ENCODE peak calls at places on chromosomes 1 and 21, in eight cellular contexts. M is brain microvascular endothelial cell, G is endothelial cell, O is ovary, I is uterus, S is psoas muscle, U is fibroblast of mammary gland, V is neural progenitor cell. J is an unnamed sample.

GRCh38 chr1:17791464-17791863 is 36.3 kb downstream of the ACTL8 start:
- DNase-seq in V (no peak), G (no peak), O (no peak), S (no peak), M (no peak), I (no peak), U (no peak), J (no peak)

GRCh38 chr1:55640708-55641473 is 425.7 kb upstream of the USP24 start:
- DNase-seq in I (peak), S (peak), U (peak), G (no peak), M (peak), V (no peak), O (peak), J (no peak)

GRCh38 chr1:233281711-233282581 is 13.6 kb downstream of the PCNX2 start:
- DNase-seq in O (no peak), U (peak), I (no peak), S (no peak), G (no peak), M (peak), V (no peak), J (no peak)

GRCh38 chr21:34351786-34352241 is 12.0 kb upstream of the KCNE2 start:
- DNase-seq in U (peak), O (no peak), I (no peak), G (peak), M (peak), S (no peak), V (peak), J (peak)

GRCh38 chr1:64733576-64734288 is 11.1 kb upstream of the RAVER2 start:
- DNase-seq in V (no peak), U (no peak), O (no peak), M (peak), G (no peak), I (no peak), S (no peak), J (no peak)

GRCh38 chr1:157985473-157985872 is 8.0 kb upstream of the KIRREL1 start:
- DNase-seq in V (no peak), S (no peak), O (no peak), I (no peak), M (no peak), U (no peak), G (no peak), J (no peak)

GRCh38 chr1:119631433-119632102 is 16.5 kb downstream of the ZNF697 start:
- DNase-seq in I (peak), O (peak), G (no peak), U (peak), S (peak), V (peak), M (peak), J (peak)

GRCh38 chr1:6580588-6581270 is 935 bp downstream of the ZBTB48 start:
- DNase-seq in O (no peak), V (peak), G (peak), U (no peak), M (no peak), S (no peak), I (no peak), J (no peak)

GRCh38 chr1:14642712-14643111 is 44.2 kb downstream of the KAZN start:
- DNase-seq in M (no peak), V (no peak), G (no peak), O (no peak), I (no peak), U (no peak), S (no peak), J (no peak)

GRCh38 chr21:44513389-44514217 is 26.4 kb downstream of the KRTAP10-1 start:
- DNase-seq in S (no peak), G (no peak), V (no peak), U (no peak), O (no peak), I (no peak), M (no peak), J (peak)

GRCh38 chr1:21378705-21379494 is 61.0 kb upstream of the NBPF3 start:
- DNase-seq in I (no peak), M (no peak), V (no peak), G (no peak), S (no peak), O (no peak), U (no peak), J (peak)

GRCh38 chr1:32894019-32894600 is 7.1 kb downstream of the TMEM54 start:
- DNase-seq in M (no peak), S (no peak), I (no peak), V (peak), U (no peak), O (no peak), G (no peak), J (no peak)

GRCh38 chr1:27068922-27069321 is 56.3 kb upstream of the TENT5B start:
- DNase-seq in G (no peak), O (no peak), U (no peak), S (no peak), I (no peak), M (no peak), V (no peak), J (no peak)
- TF ChIP-seq CTCF in G (no peak), O (no peak), U (no peak), S (no peak), I (no peak), M (no peak), V (no peak), J (no peak)

DNA sequence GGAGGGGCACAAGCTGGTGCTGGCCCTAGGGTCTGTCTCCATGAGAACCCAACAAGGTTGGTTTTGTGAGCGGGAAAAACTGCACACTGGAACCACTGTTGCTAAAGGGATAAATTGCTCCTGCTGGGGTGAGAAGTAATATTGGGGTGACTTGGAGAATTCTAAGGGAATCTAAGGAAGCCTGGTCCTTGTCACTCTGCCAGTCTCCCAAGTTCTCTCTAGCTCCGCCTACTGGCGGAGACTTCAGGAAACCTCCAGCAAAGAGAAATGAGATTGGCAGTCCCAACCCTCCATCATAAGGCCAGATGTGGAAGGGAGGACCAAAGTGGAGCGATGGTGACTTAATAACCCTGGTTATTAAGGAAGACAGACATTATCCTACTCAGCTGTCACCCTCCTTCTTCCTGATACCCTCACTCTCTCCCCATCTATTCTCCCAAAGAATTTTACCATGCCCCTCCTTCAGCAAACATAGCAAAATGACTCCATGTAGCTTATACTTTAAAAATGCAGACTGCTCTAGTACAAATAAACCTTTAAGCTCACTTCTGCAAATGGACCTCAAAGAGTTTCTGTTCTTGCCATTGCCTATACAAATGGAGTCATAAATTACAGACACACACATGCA is 2.7 kb downstream of the LCE1F start:
- DNase-seq in S (no peak), G (peak), M (no peak), U (peak), I (no peak), V (no peak), O (no peak), J (peak)
- TF ChIP-seq CTCF in S (no peak), G (peak), M (peak), U (peak), I (no peak), V (no peak), O (no peak), J (peak)

GRCh38 chr1:215682232-215682631 is 115.1 kb downstream of the KCTD3 start:
- DNase-seq in S (no peak), V (no peak), U (peak), M (no peak), I (no peak), O (no peak), G (no peak), J (peak)
- TF ChIP-seq CTCF in S (no peak), V (no peak), U (peak), M (no peak), I (no peak), O (no peak), G (no peak), J (peak)

GRCh38 chr1:43473463-43473862 is 19.7 kb upstream of the HYI start:
- DNase-seq in U (no peak), O (no peak), M (no peak), G (no peak), S (no peak), I (no peak), V (no peak), J (no peak)
- TF ChIP-seq CTCF in U (no peak), O (no peak), M (no peak), G (no peak), S (no peak), I (no peak), V (no peak), J (no peak)

GRCh38 chr1:202200112-202200548 is 6.5 kb downstream of the LGR6 start:
- DNase-seq in I (no peak), M (no peak), O (no peak), S (no peak), G (no peak), V (no peak), U (no peak), J (peak)
- TF ChIP-seq CTCF in I (no peak), M (peak), O (no peak), S (no peak), G (no peak), V (no peak), U (no peak), J (no peak)

DNA sequence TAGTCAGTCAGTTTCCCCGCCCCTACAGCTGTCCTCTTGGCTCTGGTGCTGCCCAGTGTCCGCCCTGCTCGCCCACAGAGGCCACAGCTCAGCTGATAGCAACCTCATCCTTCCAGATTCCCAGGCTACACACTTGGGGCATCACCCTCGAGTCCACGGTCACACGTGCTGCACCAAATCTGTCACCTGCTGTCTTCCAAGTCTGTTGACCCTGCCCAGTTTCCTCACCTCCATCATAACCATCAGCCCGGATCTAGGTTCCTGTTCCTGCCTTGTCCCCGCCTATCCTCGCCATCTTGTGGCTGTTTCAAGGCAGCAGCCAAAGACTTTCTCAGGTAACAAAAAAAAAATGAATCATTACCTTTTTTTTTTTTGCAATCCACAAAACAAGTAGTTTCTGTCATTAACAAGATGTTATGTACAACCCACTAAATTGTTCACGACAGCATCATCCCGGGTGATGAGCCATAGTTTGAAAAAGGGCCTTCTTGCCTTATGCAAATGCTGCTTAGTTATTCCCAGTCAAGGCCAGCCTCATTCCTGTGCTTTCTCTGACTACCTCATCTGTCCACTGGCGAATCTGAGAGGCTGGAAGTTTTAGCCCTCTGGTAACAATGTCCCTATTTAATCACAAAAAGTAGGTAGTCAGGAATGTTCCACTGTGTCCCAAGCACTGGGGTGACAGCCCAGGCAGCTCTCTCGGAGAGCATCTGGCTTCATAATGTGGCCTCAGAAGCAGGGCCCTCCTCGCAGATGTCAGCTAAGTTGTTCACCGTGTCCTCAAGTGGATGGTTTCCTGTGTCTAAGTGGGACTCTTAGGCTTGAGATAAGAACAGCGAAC is 4.9 kb upstream of the MIIP start:
- DNase-seq in U (peak), I (no peak), O (no peak), S (no peak), G (no peak), M (peak), V (no peak), J (no peak)
- TF ChIP-seq CTCF in U (peak), I (no peak), O (no peak), S (no peak), G (no peak), M (peak), V (peak), J (no peak)

GRCh38 chr1:66605419-66605997 is 71.6 kb downstream of the SGIP1 start:
- DNase-seq in U (no peak), V (no peak), I (no peak), M (no peak), S (no peak), O (no peak), G (no peak), J (no peak)
- TF ChIP-seq CTCF in U (no peak), V (no peak), I (no peak), M (no peak), S (no peak), O (no peak), G (no peak), J (no peak)

DNA sequence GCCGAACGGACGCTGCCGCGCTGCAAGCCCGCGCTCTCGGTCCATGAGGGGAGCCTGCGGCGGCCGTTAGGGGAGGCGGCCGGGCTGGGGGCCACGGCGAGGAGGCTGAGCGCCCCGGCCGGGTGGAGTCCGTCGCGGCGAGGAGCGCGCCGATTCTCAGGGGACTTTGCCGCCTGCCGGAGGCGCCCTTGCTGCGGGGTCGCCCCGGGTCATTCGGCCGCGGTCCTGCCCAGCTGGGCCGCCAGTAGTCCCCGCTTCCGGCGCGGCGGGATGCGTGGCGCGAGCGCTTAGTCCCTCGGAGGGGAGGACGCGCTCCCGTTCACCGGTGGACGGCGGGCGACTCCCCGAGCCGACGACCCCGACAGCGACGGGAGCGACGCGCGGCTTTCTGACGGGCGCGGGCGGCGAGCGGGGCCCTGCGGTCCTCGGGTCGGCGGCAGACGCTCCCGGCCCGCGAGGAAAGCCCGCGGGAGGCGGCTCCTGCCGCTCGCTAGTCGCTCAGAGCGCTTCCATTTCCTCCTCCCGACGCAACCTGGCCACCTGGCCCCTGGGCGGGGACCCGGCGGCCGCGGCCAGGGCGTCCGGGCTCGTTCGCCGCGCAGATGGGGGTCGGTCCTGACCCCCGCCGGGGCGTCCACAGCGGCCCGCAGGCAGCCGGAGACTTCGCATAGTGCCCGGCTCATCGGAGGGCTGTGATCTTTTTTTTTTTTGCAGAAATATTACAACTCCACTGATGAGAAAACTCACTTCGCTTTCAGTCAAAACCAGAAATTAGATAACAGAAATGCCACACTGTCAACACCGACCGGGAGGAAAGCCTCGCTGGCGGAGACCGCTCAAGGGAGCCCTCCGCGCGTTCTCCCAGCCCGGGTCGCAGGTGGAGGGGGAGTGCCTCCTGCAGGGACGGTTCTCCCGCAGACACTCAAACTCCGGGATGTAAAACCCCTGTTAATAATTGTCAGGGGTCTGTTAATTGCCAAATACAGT is 640 bp upstream of the ZBTB21 start:
- DNase-seq in V (peak), S (peak), O (peak), M (no peak), I (no peak), G (peak), U (no peak), J (peak)
- TF ChIP-seq CTCF in V (peak), S (peak), O (no peak), M (no peak), I (peak), G (no peak), U (no peak), J (no peak)